ENCODE peak calls at places on chromosomes 12 and 14, in eight cellular contexts. L is astrocyte; M is BE2C; O is astrocyte of the cerebellum; F is tibial nerve; Z is epithelial cell of esophagus; T is CD8-positive, alpha-beta T cell; J is brain microvascular endothelial cell. X is an unnamed sample.

GRCh38 chr12:51911788-51912711 is 4.7 kb downstream of the ACVRL1 start:
- DNase-seq in L (no peak), M (peak), O (no peak), F (no peak), Z (no peak), T (no peak), J (no peak), X (no peak)

GRCh38 chr12:109069307-109070231 is 17.2 kb downstream of the USP30 start:
- DNase-seq in L (no peak), M (no peak), O (no peak), F (no peak), Z (no peak), T (no peak), J (no peak), X (peak)

GRCh38 chr12:65858831-65859230 is 34.5 kb downstream of the HMGA2 start:
- DNase-seq in L (no peak), M (no peak), O (no peak), F (no peak), Z (peak), T (no peak), J (peak), X (no peak)

GRCh38 chr12:106115450-106115849 is 23.3 kb downstream of the NUAK1 start:
- DNase-seq in L (peak), M (no peak), O (no peak), F (no peak), Z (no peak), T (no peak), J (peak), X (no peak)

GRCh38 chr14:52063107-52063506 is 5.8 kb downstream of the NID2 start:
- DNase-seq in L (peak), M (peak), O (no peak), F (no peak), Z (no peak), T (no peak), J (no peak), X (no peak)

GRCh38 chr12:13472690-13473089 is 276.2 kb downstream of the EMP1 start:
- DNase-seq in L (no peak), M (no peak), O (no peak), F (no peak), Z (peak), T (no peak), J (peak), X (no peak)

GRCh38 chr12:108729612-108730336 is 1.5 kb downstream of the CORO1C start:
- DNase-seq in L (peak), M (peak), O (no peak), F (no peak), Z (peak), T (no peak), J (peak), X (no peak)

GRCh38 chr14:89977668-89978067 is 21.9 kb downstream of the TDP1 start:
- DNase-seq in L (no peak), M (no peak), O (no peak), F (no peak), Z (no peak), T (no peak), J (no peak), X (no peak)

GRCh38 chr14:58730793-58731464 is 93.2 kb downstream of the DACT1 start:
- DNase-seq in L (no peak), M (no peak), O (no peak), F (no peak), Z (peak), T (no peak), J (no peak), X (no peak)

GRCh38 chr14:22280497-22281321 is 308.3 kb downstream of the DAD1 start:
- DNase-seq in L (no peak), M (no peak), O (no peak), F (no peak), Z (no peak), T (no peak), J (no peak), X (no peak)

GRCh38 chr14:22598099-22598895 is at the start of gene ABHD4:
- DNase-seq in L (peak), M (peak), O (no peak), F (peak), Z (peak), T (peak), J (peak), X (no peak)

GRCh38 chr14:103124501-103125001 is 1.3 kb downstream of the TNFAIP2 start:
- DNase-seq in L (no peak), M (no peak), O (no peak), F (no peak), Z (no peak), T (no peak), J (no peak), X (no peak)
- H3K4me3 ChIP-seq in L (peak), M (no peak), O (peak), F (peak), Z (no peak), T (no peak), J (no peak), X (no peak)

DNA sequence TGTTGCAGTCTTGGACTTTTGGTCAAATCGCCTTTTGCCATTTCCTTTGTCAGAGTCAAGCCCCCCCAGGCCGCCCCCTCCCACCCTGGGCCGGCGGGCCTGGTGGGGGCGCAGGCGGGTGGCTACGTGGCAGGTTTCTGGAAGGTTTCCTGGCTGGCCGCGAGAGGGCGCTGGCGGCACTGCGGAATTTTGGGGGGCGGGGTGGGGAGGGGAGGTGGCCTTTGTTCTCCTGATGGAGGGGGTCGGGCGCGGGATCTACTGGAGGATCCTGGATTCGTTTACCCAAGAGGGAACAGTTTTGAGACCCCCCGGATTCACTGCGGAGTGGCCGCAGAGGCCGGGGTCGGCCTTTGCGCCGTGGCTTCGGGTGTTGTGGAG is 1.2 kb downstream of the MEG3 start:
- DNase-seq in L (no peak), M (no peak), O (no peak), F (no peak), Z (no peak), T (no peak), J (no peak), X (no peak)
- H3K4me3 ChIP-seq in L (peak), M (peak), O (peak), F (peak), Z (peak), T (no peak), J (peak), X (peak)

GRCh38 chr12:98646165-98646764 is 1.2 kb downstream of the APAF1 start:
- DNase-seq in L (peak), M (no peak), O (no peak), F (no peak), Z (peak), T (no peak), J (no peak), X (no peak)
- H3K4me3 ChIP-seq in L (peak), M (peak), O (peak), F (peak), Z (peak), T (peak), J (peak), X (peak)

GRCh38 chr14:74242055-74243042 is 3.1 kb downstream of the VSX2 start:
- DNase-seq in L (no peak), M (no peak), O (no peak), F (no peak), Z (no peak), T (no peak), J (no peak), X (no peak)
- H3K4me3 ChIP-seq in L (no peak), M (no peak), O (no peak), F (no peak), Z (no peak), T (no peak), J (no peak), X (no peak)

GRCh38 chr14:69673578-69674305 is 62.3 kb downstream of the SUSD6 start:
- DNase-seq in L (no peak), M (no peak), O (no peak), F (no peak), Z (no peak), T (no peak), J (no peak), X (no peak)
- H3K4me3 ChIP-seq in L (no peak), M (no peak), O (no peak), F (no peak), Z (no peak), T (no peak), J (no peak), X (no peak)

GRCh38 chr12:69834147-69834546 is 9.1 kb downstream of the MYRFL start:
- DNase-seq in L (no peak), M (no peak), O (no peak), F (no peak), Z (no peak), T (no peak), J (no peak), X (no peak)

GRCh38 chr12:69836015-69836414 is 11.0 kb downstream of the MYRFL start:
- DNase-seq in L (no peak), M (no peak), O (no peak), F (no peak), Z (no peak), T (no peak), J (no peak), X (no peak)

GRCh38 chr12:69837191-69838085 is 12.4 kb downstream of the MYRFL start:
- DNase-seq in L (no peak), M (no peak), O (no peak), F (no peak), Z (no peak), T (no peak), J (no peak), X (no peak)

GRCh38 chr12:69834566-69834965 is 9.5 kb downstream of the MYRFL start:
- DNase-seq in L (no peak), M (no peak), O (no peak), F (no peak), Z (no peak), T (no peak), J (no peak), X (peak)

GRCh38 chr12:69835048-69835447 is 10.0 kb downstream of the MYRFL start:
- DNase-seq in L (no peak), M (no peak), O (no peak), F (no peak), Z (no peak), T (no peak), J (no peak), X (no peak)
- H3K4me3 ChIP-seq in L (no peak), M (no peak), O (no peak), F (no peak), Z (no peak), T (no peak), J (no peak), X (peak)

GRCh38 chr14:35825968-35826217 is 245 bp upstream of the BRMS1L start:
- DNase-seq in L (no peak), M (no peak), O (no peak), F (no peak), Z (no peak), T (no peak), J (no peak), X (peak)
- H3K4me3 ChIP-seq in L (peak), M (peak), O (peak), F (peak), Z (peak), T (peak), J (peak), X (peak)

DNA sequence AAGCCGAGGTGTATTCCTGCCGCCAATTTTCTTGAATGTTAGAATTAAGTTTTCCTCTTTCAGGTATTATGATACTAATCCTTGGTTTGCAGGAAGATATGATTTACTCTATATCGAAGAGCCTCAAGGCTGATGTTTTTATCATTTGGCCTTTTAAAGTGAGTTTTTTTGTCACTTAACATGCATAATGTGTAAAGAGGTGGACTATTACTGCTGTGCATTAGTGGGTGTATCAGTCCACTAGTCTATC is 11.1 kb upstream of the TMPO start:
- DNase-seq in L (no peak), M (no peak), O (no peak), F (no peak), Z (no peak), T (no peak), J (no peak), X (no peak)
- H3K4me3 ChIP-seq in L (peak), M (peak), O (peak), F (peak), Z (peak), T (peak), J (peak), X (peak)